ENCODE peak calls at places on chromosomes 1 and 21, in four cellular contexts. F, Z, V and D are unnamed samples.

GRCh38 chr1:94988356-94988755 is 61.4 kb upstream of the CNN3 start:
- DNase-seq in F (no peak), Z (no peak), V (no peak), D (no peak)

GRCh38 chr1:203177471-203178039 is 1.9 kb upstream of the MYBPH start:
- DNase-seq in F (no peak), Z (peak), V (peak), D (no peak)

GRCh38 chr1:183611021-183611420 is 20.8 kb upstream of the NCF2 start:
- DNase-seq in F (no peak), Z (no peak), V (no peak), D (no peak)

GRCh38 chr1:157176591-157177121 is 38.5 kb upstream of the ETV3 start:
- DNase-seq in F (no peak), Z (no peak), V (no peak), D (no peak)

GRCh38 chr1:16979475-16980327 is 719 bp downstream of the MFAP2 start:
- DNase-seq in F (no peak), Z (no peak), V (no peak), D (no peak)

GRCh38 chr1:211897011-211897410 is 66.4 kb upstream of the LPGAT1 start:
- DNase-seq in F (no peak), Z (no peak), V (no peak), D (no peak)

GRCh38 chr1:205458777-205459566 is 3.1 kb upstream of the BLACAT1 start:
- DNase-seq in F (no peak), Z (peak), V (no peak), D (no peak)

GRCh38 chr1:66931548-66932124 is 6.8 kb downstream of the MIER1 start:
- DNase-seq in F (no peak), Z (no peak), V (no peak), D (no peak)

GRCh38 chr1:14997646-14998276 is 155.8 kb upstream of the TMEM51 start:
- DNase-seq in F (no peak), Z (no peak), V (no peak), D (no peak)

GRCh38 chr1:119387858-119388257 is 19.3 kb downstream of the HAO2 start:
- DNase-seq in F (no peak), Z (no peak), V (no peak), D (no peak)

GRCh38 chr1:98327151-98327918 is 334.2 kb upstream of the SNX7 start:
- DNase-seq in F (no peak), Z (no peak), V (no peak), D (no peak)

GRCh38 chr1:234244482-234244881 is 128.8 kb upstream of the COA6 start:
- DNase-seq in F (no peak), Z (no peak), V (no peak), D (no peak)

GRCh38 chr1:173267453-173267945 is 60.4 kb upstream of the TNFSF4 start:
- DNase-seq in F (no peak), Z (no peak), V (no peak), D (no peak)

GRCh38 chr1:212167098-212167497 is 118.1 kb upstream of the PPP2R5A start:
- DNase-seq in F (no peak), Z (peak), V (no peak), D (no peak)

GRCh38 chr21:16742116-16742515 is 770.7 kb upstream of the CXADR start:
- DNase-seq in F (no peak), Z (peak), V (no peak), D (no peak)

GRCh38 chr1:41898191-41898713 is 20.5 kb downstream of the HIVEP3 start:
- DNase-seq in F (no peak), Z (peak), V (no peak), D (no peak)

GRCh38 chr1:90716243-90716551 is 905 bp downstream of the BARHL2 start:
- DNase-seq in F (no peak), Z (no peak), V (no peak), D (no peak)

GRCh38 chr1:90712931-90713618 is 4.0 kb downstream of the BARHL2 start:
- DNase-seq in F (no peak), Z (no peak), V (no peak), D (no peak)

GRCh38 chr1:90713741-90714509 is 3.2 kb downstream of the BARHL2 start:
- DNase-seq in F (no peak), Z (no peak), V (no peak), D (no peak)

GRCh38 chr1:90715334-90715733 is 1.8 kb downstream of the BARHL2 start:
- DNase-seq in F (no peak), Z (no peak), V (no peak), D (no peak)

GRCh38 chr1:90714521-90714951 is 2.6 kb downstream of the BARHL2 start:
- DNase-seq in F (no peak), Z (no peak), V (no peak), D (no peak)
- TF ChIP-seq CTCF in F (no peak), Z (no peak), V (no peak), D (no peak)

GRCh38 chr1:10101929-10102328 is 69.2 kb downstream of the UBE4B start:
- DNase-seq in F (no peak), Z (no peak), V (no peak), D (no peak)
- TF ChIP-seq CTCF in F (no peak), Z (no peak), V (no peak), D (peak)

DNA sequence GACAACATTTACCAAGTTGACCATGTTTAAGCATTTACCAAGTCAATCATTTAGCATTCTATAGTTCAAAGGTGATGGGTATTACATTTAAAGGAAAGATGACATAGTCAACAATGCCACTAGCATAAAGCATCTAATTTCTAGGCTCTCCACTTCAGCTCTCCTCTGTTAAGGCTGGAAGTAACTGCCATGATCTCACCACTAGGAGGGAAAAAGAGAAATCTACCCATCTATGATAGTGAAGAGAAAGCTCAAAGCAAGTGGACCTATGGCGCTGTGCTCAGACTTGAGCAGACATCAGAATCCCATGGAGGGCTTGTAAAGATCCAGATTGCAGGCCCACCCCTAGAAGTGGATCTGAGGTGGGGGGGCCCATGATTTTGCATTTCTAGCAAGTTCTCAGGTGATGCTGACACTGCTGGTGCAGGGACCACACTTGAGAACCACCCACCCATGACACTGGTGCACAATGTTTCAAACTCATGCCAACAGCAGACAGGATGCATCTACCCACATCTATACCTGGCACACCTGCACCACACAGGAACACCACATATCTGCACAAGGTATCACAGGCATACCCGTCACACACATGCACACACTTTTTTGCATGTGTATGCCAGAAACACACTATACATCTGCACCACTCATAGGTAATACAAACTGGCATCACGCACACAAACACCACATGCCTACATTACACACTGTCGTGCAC is 392.9 kb upstream of the RUNX1 start:
- DNase-seq in F (no peak), Z (no peak), V (no peak), D (no peak)
- TF ChIP-seq CTCF in F (no peak), Z (no peak), V (no peak), D (peak)

GRCh38 chr1:227437495-227438008 is 119.3 kb upstream of the CDC42BPA start:
- DNase-seq in F (no peak), Z (no peak), V (peak), D (no peak)
- TF ChIP-seq CTCF in F (peak), Z (peak), V (peak), D (peak)

GRCh38 chr1:96845464-96845863 is 123.9 kb downstream of the PTBP2 start:
- DNase-seq in F (no peak), Z (peak), V (peak), D (no peak)
- TF ChIP-seq CTCF in F (peak), Z (peak), V (peak), D (peak)

GRCh38 chr1:110165761-110166231 is 15.5 kb downstream of the SLC6A17 start:
- DNase-seq in F (no peak), Z (no peak), V (no peak), D (no peak)
- TF ChIP-seq CTCF in F (no peak), Z (no peak), V (no peak), D (no peak)

GRCh38 chr1:107153033-107153432 is 12.2 kb downstream of the NTNG1 start:
- DNase-seq in F (no peak), Z (no peak), V (no peak), D (no peak)
- TF ChIP-seq CTCF in F (no peak), Z (no peak), V (no peak), D (no peak)

DNA sequence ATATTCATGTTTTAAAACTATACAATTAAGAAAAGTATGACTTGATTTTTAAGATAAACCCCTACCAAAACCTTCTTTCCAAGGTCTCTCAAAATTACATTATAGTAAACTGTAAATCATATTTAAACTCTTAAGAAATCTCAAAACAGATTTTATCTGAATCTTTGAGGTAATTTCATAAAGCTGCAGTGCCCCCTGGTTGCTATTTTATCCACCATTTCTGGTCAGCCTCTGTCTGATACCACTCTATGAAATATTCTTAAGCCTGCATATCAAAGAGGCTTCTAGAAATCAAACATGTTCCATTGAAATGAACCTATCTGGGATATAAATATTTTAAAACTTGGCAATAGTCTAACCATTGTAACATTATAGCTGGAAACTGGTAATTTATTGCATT is 317.3 kb downstream of the COL11A1 start:
- DNase-seq in F (no peak), Z (no peak), V (no peak), D (no peak)
- TF ChIP-seq CTCF in F (no peak), Z (no peak), V (no peak), D (peak)